ENCODE peak calls at places on chromosome 2, in six cellular contexts. U, V, S, G, K and M are unnamed samples.

GRCh38 chr2:128692895-128693519 is 374.3 kb upstream of the HS6ST1 start:
- DNase-seq in U (no peak), V (no peak), S (no peak), G (no peak), K (no peak), M (no peak)

GRCh38 chr2:237045449-237045848 is 40.2 kb upstream of the COPS8 start:
- DNase-seq in U (no peak), V (no peak), S (no peak), G (no peak), K (no peak), M (no peak)

GRCh38 chr2:237674731-237675276 is 47.4 kb downstream of the LRRFIP1 start:
- DNase-seq in U (peak; percentile 59), V (peak; percentile 54), S (peak; percentile 91), G (no peak), K (no peak), M (no peak)

GRCh38 chr2:144548532-144549191 is 28.7 kb upstream of the ZEB2 start:
- DNase-seq in U (no peak), V (no peak), S (no peak), G (no peak), K (no peak), M (no peak)

GRCh38 chr2:233832414-233832813 is 21.9 kb downstream of the HJURP start:
- DNase-seq in U (no peak), V (no peak), S (no peak), G (no peak), K (no peak), M (no peak)

GRCh38 chr2:207836526-207837133 is 66.9 kb upstream of the FZD5 start:
- DNase-seq in U (no peak), V (no peak), S (peak; percentile 53), G (no peak), K (no peak), M (no peak)

GRCh38 chr2:134988994-134989605 is 58.1 kb downstream of the MAP3K19 start:
- DNase-seq in U (no peak), V (peak; percentile 12), S (no peak), G (no peak), K (peak; percentile 40), M (no peak)

GRCh38 chr2:45743531-45744391 is 92.3 kb downstream of the PRKCE start:
- DNase-seq in U (peak; percentile 38), V (no peak), S (peak; percentile 82), G (no peak), K (no peak), M (no peak)

GRCh38 chr2:145919507-145919906 is 1399.6 kb upstream of the ZEB2 start:
- DNase-seq in U (no peak), V (no peak), S (no peak), G (no peak), K (no peak), M (no peak)

GRCh38 chr2:181776336-181776735 is 96.0 kb upstream of the NEUROD1 start:
- DNase-seq in U (no peak), V (no peak), S (no peak), G (no peak), K (no peak), M (no peak)

GRCh38 chr2:109348190-109348589 is 219.2 kb downstream of the SH3RF3 start:
- DNase-seq in U (no peak), V (no peak), S (no peak), G (peak; percentile 66), K (no peak), M (no peak)

GRCh38 chr2:197315371-197315770 is 4.8 kb upstream of the ANKRD44 start:
- DNase-seq in U (no peak), V (no peak), S (no peak), G (no peak), K (no peak), M (no peak)

GRCh38 chr2:64329848-64330247 is 124.1 kb upstream of the LGALSL start:
- DNase-seq in U (no peak), V (no peak), S (peak; percentile 47), G (no peak), K (no peak), M (no peak)

GRCh38 chr2:70461414-70461813 is 92.2 kb downstream of the TGFA start:
- DNase-seq in U (no peak), V (no peak), S (no peak), G (no peak), K (no peak), M (no peak)

GRCh38 chr2:207315131-207315530 is 149.4 kb upstream of the KLF7 start:
- DNase-seq in U (no peak), V (no peak), S (no peak), G (no peak), K (no peak), M (no peak)

GRCh38 chr2:146458585-146458984 is 1386.2 kb upstream of the ACVR2A start:
- DNase-seq in U (no peak), V (no peak), S (no peak), G (no peak), K (no peak), M (no peak)

GRCh38 chr2:230209422-230210051 is 10.2 kb downstream of the SP110 start:
- DNase-seq in U (no peak), V (no peak), S (no peak), G (no peak), K (no peak), M (no peak)

GRCh38 chr2:96139181-96139758 is 968 bp upstream of the ASTL start:
- DNase-seq in U (no peak), V (no peak), S (no peak), G (no peak), K (no peak), M (no peak)

GRCh38 chr2:159249955-159250723 is 36.4 kb downstream of the WDSUB1 start:
- DNase-seq in U (no peak), V (no peak), S (peak; percentile 55), G (no peak), K (peak; percentile 14), M (no peak)

GRCh38 chr2:233643128-233643527 is 6.9 kb downstream of the UGT1A10 start:
- DNase-seq in U (no peak), V (no peak), S (no peak), G (no peak), K (peak; percentile 64), M (no peak)

GRCh38 chr2:60565472-60565871 is 12.0 kb upstream of the BCL11A start:
- DNase-seq in U (no peak), V (no peak), S (no peak), G (no peak), K (peak; percentile 42), M (no peak)
- TF ChIP-seq CTCF in U (no peak), V (peak; percentile 42), S (no peak), G (peak; percentile 26), K (peak; percentile 27), M (no peak)

GRCh38 chr2:215532844-215533243 is 97.0 kb upstream of the FN1 start:
- DNase-seq in U (no peak), V (no peak), S (no peak), G (no peak), K (no peak), M (no peak)

GRCh38 chr2:215528555-215528954 is 92.7 kb upstream of the FN1 start:
- DNase-seq in U (no peak), V (peak; percentile 81), S (peak; percentile 56), G (no peak), K (peak; percentile 62), M (no peak)

GRCh38 chr2:215529271-215529670 is 93.4 kb upstream of the FN1 start:
- DNase-seq in U (no peak), V (peak; percentile 35), S (no peak), G (no peak), K (peak; percentile 54), M (no peak)

GRCh38 chr2:215530191-215530968 is 94.5 kb upstream of the FN1 start:
- DNase-seq in U (no peak), V (no peak), S (no peak), G (no peak), K (no peak), M (no peak)

GRCh38 chr2:215531284-215531683 is 95.4 kb upstream of the FN1 start:
- DNase-seq in U (no peak), V (peak; percentile 28), S (no peak), G (no peak), K (no peak), M (no peak)
- TF ChIP-seq CTCF in U (no peak), V (no peak), S (no peak), G (no peak), K (no peak), M (no peak)

GRCh38 chr2:3536682-3537632 is 17.6 kb upstream of the ADI1 start:
- DNase-seq in U (no peak), V (no peak), S (peak; percentile 55), G (no peak), K (peak; percentile 72), M (peak; percentile 56)
- TF ChIP-seq CTCF in U (peak; percentile 53), V (peak; percentile 56), S (peak; percentile 51), G (peak; percentile 31), K (peak; percentile 43), M (peak; percentile 28)

GRCh38 chr2:240564191-240564570 is 4.0 kb downstream of the DUSP28 start:
- DNase-seq in U (no peak), V (no peak), S (no peak), G (no peak), K (no peak), M (no peak)

GRCh38 chr2:240560480-240561324 is 545 bp downstream of the DUSP28 start:
- DNase-seq in U (peak; percentile 100), V (peak; percentile 93), S (peak; percentile 100), G (peak; percentile 100), K (peak; percentile 98), M (peak; percentile 99)

GRCh38 chr2:240560084-240560479 is at the start of gene DUSP28:
- DNase-seq in U (peak; percentile 82), V (no peak), S (peak; percentile 94), G (peak; percentile 97), K (peak; percentile 93), M (peak; percentile 84)

GRCh38 chr2:240559271-240559670 is 886 bp upstream of the DUSP28 start:
- DNase-seq in U (no peak), V (no peak), S (no peak), G (no peak), K (no peak), M (no peak)

GRCh38 chr2:240561325-240561971 is 1.3 kb downstream of the DUSP28 start:
- DNase-seq in U (no peak), V (no peak), S (no peak), G (no peak), K (peak; percentile 53), M (no peak)
- TF ChIP-seq CTCF in U (peak; percentile 64), V (no peak), S (no peak), G (no peak), K (no peak), M (no peak)

GRCh38 chr2:47660167-47660566 is 122.8 kb upstream of the MSH6 start:
- DNase-seq in U (no peak), V (no peak), S (no peak), G (no peak), K (no peak), M (no peak)

GRCh38 chr2:47666332-47666731 is 116.6 kb upstream of the MSH6 start:
- DNase-seq in U (no peak), V (no peak), S (no peak), G (no peak), K (no peak), M (no peak)

GRCh38 chr2:47662547-47662946 is 120.4 kb upstream of the MSH6 start:
- DNase-seq in U (no peak), V (no peak), S (no peak), G (no peak), K (no peak), M (no peak)

GRCh38 chr2:47661310-47661709 is 121.6 kb upstream of the MSH6 start:
- DNase-seq in U (no peak), V (no peak), S (no peak), G (no peak), K (no peak), M (no peak)

DNA sequence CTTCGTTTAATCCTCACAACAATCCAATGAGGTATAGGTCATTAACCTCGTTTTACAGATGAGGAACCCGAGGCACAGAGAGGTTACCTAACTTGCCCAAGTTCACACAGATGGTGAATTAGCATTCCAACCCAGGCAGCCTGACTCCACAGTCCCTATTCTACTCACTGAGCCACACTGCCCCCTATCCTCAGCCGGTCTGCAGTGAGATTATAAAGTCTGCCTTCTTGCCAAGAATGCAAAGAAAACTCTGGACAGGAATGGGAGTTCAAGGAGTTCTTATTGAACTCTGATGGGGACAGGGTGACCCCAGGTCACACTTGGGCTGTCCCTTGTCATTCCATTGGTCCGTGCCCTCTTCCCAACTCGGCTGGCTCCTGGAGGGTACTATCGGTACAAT is 118.1 kb upstream of the MSH6 start:
- DNase-seq in U (no peak), V (no peak), S (no peak), G (no peak), K (peak; percentile 24), M (no peak)
- TF ChIP-seq CTCF in U (no peak), V (no peak), S (no peak), G (no peak), K (peak; percentile 22), M (no peak)